ENCODE peak calls at places on chromosomes 12 and 14, in ten cellular contexts. One of them, this sample, is unnamed.

GRCh38 chr12:47838286-47838931 is 18.7 kb upstream of the HDAC7 start:
- DNase-seq in stomach: no peak
- DNase-seq in brain microvascular endothelial cell: peak
- DNase-seq in GM20000: peak
- DNase-seq in fibroblast of lung: no peak
- DNase-seq in lung: no peak
- DNase-seq in cardiac muscle cell: peak
- DNase-seq in AG04449: no peak
- DNase-seq in neural crest cell: peak
- DNase-seq in retinal pigment epithelial cell: no peak
- DNase-seq in this sample: no peak

GRCh38 chr14:52048641-52049204 is 20.1 kb downstream of the NID2 start:
- DNase-seq in stomach: no peak
- DNase-seq in brain microvascular endothelial cell: peak
- DNase-seq in GM20000: no peak
- DNase-seq in fibroblast of lung: peak
- DNase-seq in lung: no peak
- DNase-seq in cardiac muscle cell: no peak
- DNase-seq in AG04449: no peak
- DNase-seq in neural crest cell: no peak
- DNase-seq in retinal pigment epithelial cell: no peak
- DNase-seq in this sample: peak

GRCh38 chr12:57731411-57732080 is 7.0 kb downstream of the AGAP2 start:
- DNase-seq in stomach: no peak
- DNase-seq in brain microvascular endothelial cell: no peak
- DNase-seq in GM20000: no peak
- DNase-seq in fibroblast of lung: no peak
- DNase-seq in lung: no peak
- DNase-seq in cardiac muscle cell: no peak
- DNase-seq in AG04449: no peak
- DNase-seq in neural crest cell: no peak
- DNase-seq in retinal pigment epithelial cell: no peak
- DNase-seq in this sample: no peak

GRCh38 chr12:44875954-44876553 is at the start of gene NELL2:
- DNase-seq in stomach: no peak
- DNase-seq in brain microvascular endothelial cell: no peak
- DNase-seq in GM20000: peak
- DNase-seq in fibroblast of lung: peak
- DNase-seq in lung: peak
- DNase-seq in cardiac muscle cell: peak
- DNase-seq in AG04449: no peak
- DNase-seq in neural crest cell: peak
- DNase-seq in retinal pigment epithelial cell: no peak
- DNase-seq in this sample: no peak

GRCh38 chr12:53044052-53044581 is 5.7 kb upstream of the TNS2 start:
- DNase-seq in stomach: no peak
- DNase-seq in brain microvascular endothelial cell: no peak
- DNase-seq in GM20000: peak
- DNase-seq in fibroblast of lung: no peak
- DNase-seq in lung: no peak
- DNase-seq in cardiac muscle cell: peak
- DNase-seq in AG04449: no peak
- DNase-seq in neural crest cell: no peak
- DNase-seq in retinal pigment epithelial cell: no peak
- DNase-seq in this sample: no peak

GRCh38 chr12:40648519-40648918 is 43.7 kb upstream of the CNTN1 start:
- DNase-seq in stomach: no peak
- DNase-seq in brain microvascular endothelial cell: no peak
- DNase-seq in GM20000: no peak
- DNase-seq in fibroblast of lung: no peak
- DNase-seq in lung: no peak
- DNase-seq in cardiac muscle cell: no peak
- DNase-seq in AG04449: no peak
- DNase-seq in neural crest cell: no peak
- DNase-seq in retinal pigment epithelial cell: no peak
- DNase-seq in this sample: no peak

GRCh38 chr12:104171785-104172563 is 34.0 kb upstream of the NFYB start:
- DNase-seq in stomach: no peak
- DNase-seq in brain microvascular endothelial cell: no peak
- DNase-seq in GM20000: no peak
- DNase-seq in fibroblast of lung: no peak
- DNase-seq in lung: peak
- DNase-seq in cardiac muscle cell: no peak
- DNase-seq in AG04449: no peak
- DNase-seq in neural crest cell: no peak
- DNase-seq in retinal pigment epithelial cell: no peak
- DNase-seq in this sample: no peak

GRCh38 chr12:9925746-9926393 is 6.3 kb downstream of the CLEC2A start:
- DNase-seq in stomach: no peak
- DNase-seq in brain microvascular endothelial cell: peak
- DNase-seq in GM20000: peak
- DNase-seq in fibroblast of lung: peak
- DNase-seq in lung: no peak
- DNase-seq in cardiac muscle cell: peak
- DNase-seq in AG04449: no peak
- DNase-seq in neural crest cell: no peak
- DNase-seq in retinal pigment epithelial cell: peak
- DNase-seq in this sample: no peak

GRCh38 chr14:75884198-75884611 is 97.6 kb downstream of the TGFB3 start:
- DNase-seq in stomach: no peak
- DNase-seq in brain microvascular endothelial cell: peak
- DNase-seq in GM20000: no peak
- DNase-seq in fibroblast of lung: peak
- DNase-seq in lung: no peak
- DNase-seq in cardiac muscle cell: peak
- DNase-seq in AG04449: peak
- DNase-seq in neural crest cell: no peak
- DNase-seq in retinal pigment epithelial cell: peak
- DNase-seq in this sample: peak
- TF ChIP-seq CTCF in stomach: no peak
- TF ChIP-seq CTCF in brain microvascular endothelial cell: peak
- TF ChIP-seq CTCF in GM20000: no peak
- TF ChIP-seq CTCF in fibroblast of lung: peak
- TF ChIP-seq CTCF in lung: no peak
- TF ChIP-seq CTCF in cardiac muscle cell: peak
- TF ChIP-seq CTCF in AG04449: no peak
- TF ChIP-seq CTCF in neural crest cell: peak
- TF ChIP-seq CTCF in retinal pigment epithelial cell: peak
- TF ChIP-seq CTCF in this sample: peak

GRCh38 chr14:104680056-104680805 is 9.2 kb upstream of the INF2 start:
- DNase-seq in stomach: peak
- DNase-seq in brain microvascular endothelial cell: peak
- DNase-seq in GM20000: no peak
- DNase-seq in fibroblast of lung: peak
- DNase-seq in lung: no peak
- DNase-seq in cardiac muscle cell: peak
- DNase-seq in AG04449: no peak
- DNase-seq in neural crest cell: no peak
- DNase-seq in retinal pigment epithelial cell: peak
- DNase-seq in this sample: peak
- TF ChIP-seq CTCF in stomach: no peak
- TF ChIP-seq CTCF in brain microvascular endothelial cell: no peak
- TF ChIP-seq CTCF in GM20000: no peak
- TF ChIP-seq CTCF in fibroblast of lung: no peak
- TF ChIP-seq CTCF in lung: no peak
- TF ChIP-seq CTCF in cardiac muscle cell: no peak
- TF ChIP-seq CTCF in AG04449: no peak
- TF ChIP-seq CTCF in neural crest cell: no peak
- TF ChIP-seq CTCF in retinal pigment epithelial cell: no peak
- TF ChIP-seq CTCF in this sample: no peak

DNA sequence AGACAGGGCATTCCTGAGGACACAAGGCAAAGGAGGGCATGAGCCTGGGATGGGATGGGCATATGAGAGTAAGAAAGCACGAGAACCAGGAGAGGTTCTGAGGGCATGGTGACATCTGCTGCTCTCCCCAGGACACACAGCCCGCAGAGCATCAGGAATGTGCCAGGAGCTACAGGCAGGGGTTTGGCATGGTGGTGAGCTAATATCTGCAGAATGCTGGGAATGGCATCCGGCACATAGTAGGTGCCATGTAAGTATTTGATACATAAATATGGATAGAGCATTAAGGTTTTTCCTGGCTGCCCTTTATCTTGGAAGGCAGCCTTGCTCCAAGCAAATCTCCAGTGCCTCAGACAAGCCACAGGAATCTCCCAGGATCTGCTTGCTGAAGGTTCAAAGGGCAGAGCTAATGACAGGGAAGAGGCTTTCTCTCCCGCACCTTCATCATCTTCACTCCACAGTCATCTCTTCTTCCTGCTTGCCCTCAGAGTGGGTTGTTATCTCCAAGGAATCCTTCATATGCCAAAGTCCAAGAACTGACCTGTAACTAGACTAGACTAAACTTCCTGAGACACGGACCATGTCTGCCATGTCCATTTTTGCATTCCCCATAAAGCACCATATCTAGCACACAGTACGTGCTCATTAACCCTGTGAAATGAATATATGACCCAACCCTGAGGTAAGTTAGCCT is 62.0 kb upstream of the SCN8A start:
- DNase-seq in stomach: no peak
- DNase-seq in brain microvascular endothelial cell: no peak
- DNase-seq in GM20000: no peak
- DNase-seq in fibroblast of lung: peak
- DNase-seq in lung: no peak
- DNase-seq in cardiac muscle cell: no peak
- DNase-seq in AG04449: no peak
- DNase-seq in neural crest cell: no peak
- DNase-seq in retinal pigment epithelial cell: no peak
- DNase-seq in this sample: no peak
- TF ChIP-seq CTCF in stomach: no peak
- TF ChIP-seq CTCF in brain microvascular endothelial cell: no peak
- TF ChIP-seq CTCF in GM20000: no peak
- TF ChIP-seq CTCF in fibroblast of lung: no peak
- TF ChIP-seq CTCF in lung: no peak
- TF ChIP-seq CTCF in cardiac muscle cell: no peak
- TF ChIP-seq CTCF in AG04449: no peak
- TF ChIP-seq CTCF in neural crest cell: no peak
- TF ChIP-seq CTCF in retinal pigment epithelial cell: no peak
- TF ChIP-seq CTCF in this sample: no peak

GRCh38 chr12:11875414-11875935 is 195.3 kb upstream of the BCL2L14 start:
- DNase-seq in stomach: no peak
- DNase-seq in brain microvascular endothelial cell: no peak
- DNase-seq in GM20000: no peak
- DNase-seq in fibroblast of lung: no peak
- DNase-seq in lung: no peak
- DNase-seq in cardiac muscle cell: peak
- DNase-seq in AG04449: no peak
- DNase-seq in neural crest cell: no peak
- DNase-seq in retinal pigment epithelial cell: no peak
- DNase-seq in this sample: no peak
- TF ChIP-seq CTCF in stomach: no peak
- TF ChIP-seq CTCF in brain microvascular endothelial cell: no peak
- TF ChIP-seq CTCF in GM20000: no peak
- TF ChIP-seq CTCF in fibroblast of lung: no peak
- TF ChIP-seq CTCF in lung: no peak
- TF ChIP-seq CTCF in cardiac muscle cell: no peak
- TF ChIP-seq CTCF in AG04449: no peak
- TF ChIP-seq CTCF in neural crest cell: no peak
- TF ChIP-seq CTCF in retinal pigment epithelial cell: no peak
- TF ChIP-seq CTCF in this sample: no peak

GRCh38 chr14:95993768-95994592 is 45.2 kb upstream of the C14orf132 start:
- DNase-seq in stomach: no peak
- DNase-seq in brain microvascular endothelial cell: peak
- DNase-seq in GM20000: peak
- DNase-seq in fibroblast of lung: peak
- DNase-seq in lung: no peak
- DNase-seq in cardiac muscle cell: peak
- DNase-seq in AG04449: no peak
- DNase-seq in neural crest cell: peak
- DNase-seq in retinal pigment epithelial cell: no peak
- DNase-seq in this sample: peak

GRCh38 chr14:95998656-95999055 is 40.5 kb upstream of the C14orf132 start:
- DNase-seq in stomach: no peak
- DNase-seq in brain microvascular endothelial cell: peak
- DNase-seq in GM20000: no peak
- DNase-seq in fibroblast of lung: peak
- DNase-seq in lung: no peak
- DNase-seq in cardiac muscle cell: peak
- DNase-seq in AG04449: no peak
- DNase-seq in neural crest cell: no peak
- DNase-seq in retinal pigment epithelial cell: no peak
- DNase-seq in this sample: peak

GRCh38 chr14:95994593-95994928 is 44.6 kb upstream of the C14orf132 start:
- DNase-seq in stomach: no peak
- DNase-seq in brain microvascular endothelial cell: no peak
- DNase-seq in GM20000: no peak
- DNase-seq in fibroblast of lung: no peak
- DNase-seq in lung: no peak
- DNase-seq in cardiac muscle cell: no peak
- DNase-seq in AG04449: no peak
- DNase-seq in neural crest cell: no peak
- DNase-seq in retinal pigment epithelial cell: no peak
- DNase-seq in this sample: no peak
- TF ChIP-seq CTCF in stomach: no peak
- TF ChIP-seq CTCF in brain microvascular endothelial cell: no peak
- TF ChIP-seq CTCF in GM20000: no peak
- TF ChIP-seq CTCF in fibroblast of lung: no peak
- TF ChIP-seq CTCF in lung: no peak
- TF ChIP-seq CTCF in cardiac muscle cell: no peak
- TF ChIP-seq CTCF in AG04449: no peak
- TF ChIP-seq CTCF in neural crest cell: no peak
- TF ChIP-seq CTCF in retinal pigment epithelial cell: no peak
- TF ChIP-seq CTCF in this sample: no peak

DNA sequence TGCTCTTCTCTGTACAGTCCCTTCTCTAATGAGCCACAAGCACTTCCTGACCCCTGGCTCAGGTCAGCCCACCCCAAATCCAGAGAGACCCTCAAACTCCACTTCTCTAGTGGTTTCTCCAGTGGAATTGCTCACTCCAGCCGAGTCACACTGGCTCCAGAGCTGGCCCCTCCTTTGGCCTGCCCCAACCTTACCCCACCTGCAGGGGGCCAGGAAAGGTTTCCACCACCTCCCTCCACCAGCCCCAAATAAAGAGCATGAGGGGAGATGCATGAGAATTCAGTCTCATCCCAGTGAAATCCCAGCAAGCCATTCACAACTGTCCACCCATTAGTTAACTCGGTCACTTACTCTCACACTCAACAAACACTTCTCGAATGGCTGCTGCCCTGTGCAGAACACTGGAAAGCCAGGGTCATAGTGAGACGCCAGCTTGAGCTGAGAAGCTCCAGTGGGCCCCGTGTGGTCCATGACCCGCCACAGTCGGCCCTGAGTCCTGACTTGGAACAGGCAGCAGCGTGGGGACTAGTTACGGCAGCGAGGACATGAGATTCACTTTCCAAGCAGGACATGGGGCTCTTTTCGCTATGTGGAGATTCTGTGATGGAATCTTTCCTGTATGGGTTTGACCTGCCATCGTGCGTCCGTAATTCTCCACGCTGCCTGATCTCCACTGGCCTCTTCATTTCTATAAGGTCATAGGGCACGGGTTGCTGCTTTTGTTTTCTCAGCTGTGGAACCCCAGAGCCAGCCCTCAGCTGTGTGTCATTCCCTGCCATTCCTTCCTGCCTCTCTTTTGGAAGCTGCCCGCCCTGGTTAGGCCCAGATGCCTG is 44.2 kb downstream of the SLC6A12 start:
- DNase-seq in stomach: no peak
- DNase-seq in brain microvascular endothelial cell: no peak
- DNase-seq in GM20000: peak
- DNase-seq in fibroblast of lung: no peak
- DNase-seq in lung: no peak
- DNase-seq in cardiac muscle cell: no peak
- DNase-seq in AG04449: no peak
- DNase-seq in neural crest cell: no peak
- DNase-seq in retinal pigment epithelial cell: no peak
- DNase-seq in this sample: no peak
- TF ChIP-seq CTCF in stomach: no peak
- TF ChIP-seq CTCF in brain microvascular endothelial cell: peak
- TF ChIP-seq CTCF in GM20000: no peak
- TF ChIP-seq CTCF in fibroblast of lung: no peak
- TF ChIP-seq CTCF in lung: no peak
- TF ChIP-seq CTCF in cardiac muscle cell: peak
- TF ChIP-seq CTCF in AG04449: peak
- TF ChIP-seq CTCF in neural crest cell: peak
- TF ChIP-seq CTCF in retinal pigment epithelial cell: peak
- TF ChIP-seq CTCF in this sample: no peak

GRCh38 chr12:13161172-13161571 is 35.4 kb upstream of the EMP1 start:
- DNase-seq in stomach: no peak
- DNase-seq in brain microvascular endothelial cell: no peak
- DNase-seq in GM20000: no peak
- DNase-seq in fibroblast of lung: no peak
- DNase-seq in lung: no peak
- DNase-seq in cardiac muscle cell: no peak
- DNase-seq in AG04449: no peak
- DNase-seq in neural crest cell: no peak
- DNase-seq in retinal pigment epithelial cell: no peak
- DNase-seq in this sample: no peak
- TF ChIP-seq CTCF in stomach: peak
- TF ChIP-seq CTCF in brain microvascular endothelial cell: peak
- TF ChIP-seq CTCF in GM20000: no peak
- TF ChIP-seq CTCF in fibroblast of lung: peak
- TF ChIP-seq CTCF in lung: no peak
- TF ChIP-seq CTCF in cardiac muscle cell: peak
- TF ChIP-seq CTCF in AG04449: no peak
- TF ChIP-seq CTCF in neural crest cell: peak
- TF ChIP-seq CTCF in retinal pigment epithelial cell: peak
- TF ChIP-seq CTCF in this sample: peak

This sample was measured in AG09309.